ENCODE peak calls at places on chromosomes 13 and 19, in ten cellular contexts. G, L, J, T, A, Z, C, I, S and Y are unnamed samples. For H3K4me1 and H3K27me3, the result is how much of the 10 kb centered on the place peaks cover.

GRCh38 chr19:55426042-55426441 is 17.1 kb downstream of the SHISA7 start:
- DNase-seq in G (no peak), L (no peak), J (no peak), T (no peak), A (no peak), Z (no peak), C (no peak), I (no peak), S (no peak), Y (no peak)

GRCh38 chr19:16944626-16945363 is 56.0 kb downstream of the F2RL3 start:
- DNase-seq in G (no peak), L (no peak), J (no peak), T (no peak), A (no peak), Z (no peak), C (no peak), I (no peak), S (no peak), Y (no peak)

GRCh38 chr13:44171151-44171550 is 202.5 kb upstream of the SERP2 start:
- DNase-seq in G (no peak), L (no peak), J (no peak), T (no peak), A (no peak), Z (no peak), C (no peak), I (peak), S (no peak), Y (no peak)

GRCh38 chr13:25276748-25277147 is 10.5 kb downstream of the MTMR6 start:
- DNase-seq in G (peak), L (no peak), J (no peak), T (peak), A (no peak), Z (no peak), C (peak), I (no peak), S (no peak), Y (no peak)

GRCh38 chr19:11984986-11985385 is 20.1 kb downstream of the ZNF763 start:
- DNase-seq in G (no peak), L (no peak), J (no peak), T (no peak), A (no peak), Z (no peak), C (no peak), I (no peak), S (no peak), Y (no peak)

GRCh38 chr13:40170091-40170490 is 496.4 kb downstream of the FOXO1 start:
- DNase-seq in G (no peak), L (no peak), J (no peak), T (no peak), A (no peak), Z (no peak), C (no peak), I (no peak), S (no peak), Y (no peak)

GRCh38 chr13:75637101-75637774 is 1.1 kb downstream of the LMO7 start:
- DNase-seq in G (peak), L (no peak), J (no peak), T (no peak), A (no peak), Z (no peak), C (no peak), I (no peak), S (no peak), Y (no peak)

GRCh38 chr13:24284876-24285275 is 24.5 kb upstream of the C1QTNF9 start:
- DNase-seq in G (no peak), L (no peak), J (no peak), T (no peak), A (no peak), Z (peak), C (no peak), I (no peak), S (no peak), Y (no peak)

GRCh38 chr19:31274266-31274963 is 74.8 kb downstream of the TSHZ3 start:
- DNase-seq in G (no peak), L (no peak), J (no peak), T (no peak), A (no peak), Z (no peak), C (no peak), I (no peak), S (no peak), Y (no peak)

GRCh38 chr13:75838366-75839017 is 202.4 kb downstream of the LMO7 start:
- DNase-seq in G (no peak), L (no peak), J (no peak), T (no peak), A (no peak), Z (no peak), C (no peak), I (no peak), S (no peak), Y (no peak)

GRCh38 chr13:27440408-27440807 is 10.0 kb downstream of the MTIF3 start:
- DNase-seq in G (no peak), L (no peak), J (no peak), T (no peak), A (no peak), Z (no peak), C (no peak), I (no peak), S (no peak), Y (no peak)

GRCh38 chr13:45219123-45219891 is 18.5 kb upstream of the KCTD4 start:
- DNase-seq in G (no peak), L (no peak), J (no peak), T (peak), A (no peak), Z (no peak), C (no peak), I (no peak), S (no peak), Y (no peak)

GRCh38 chr19:719081-719512 is 10.4 kb downstream of the PALM start:
- DNase-seq in G (peak), L (peak), J (no peak), T (no peak), A (peak), Z (no peak), C (no peak), I (no peak), S (no peak), Y (peak)

GRCh38 chr19:38290631-38291147 is 13.4 kb upstream of the C19orf33 start:
- DNase-seq in G (peak), L (no peak), J (no peak), T (peak), A (no peak), Z (peak), C (peak), I (peak), S (peak), Y (no peak)

GRCh38 chr13:99303863-99304521 is 3.2 kb downstream of the GPR183 start:
- DNase-seq in G (no peak), L (no peak), J (no peak), T (no peak), A (no peak), Z (no peak), C (no peak), I (no peak), S (peak), Y (peak)

GRCh38 chr13:27783111-27783510 is 9.2 kb upstream of the GSX1 start:
- DNase-seq in G (peak), L (no peak), J (no peak), T (peak), A (no peak), Z (no peak), C (peak), I (no peak), S (no peak), Y (peak)

GRCh38 chr13:43905435-43906031 is 25.8 kb downstream of the LACC1 start:
- DNase-seq in G (peak), L (no peak), J (no peak), T (peak), A (peak), Z (peak), C (peak), I (no peak), S (no peak), Y (no peak)

GRCh38 chr19:12913011-12913561 is 6.0 kb downstream of the SYCE2 start:
- DNase-seq in G (peak), L (peak), J (no peak), T (peak), A (peak), Z (peak), C (peak), I (no peak), S (peak), Y (peak)

GRCh38 chr19:44304659-44305193 is at the start of gene ZNF235:
- DNase-seq in G (peak), L (peak), J (peak), T (peak), A (peak), Z (peak), C (peak), I (peak), S (peak), Y (peak)

GRCh38 chr13:98233127-98233526 is 56.1 kb upstream of the RNF113B start:
- DNase-seq in G (no peak), L (no peak), J (no peak), T (no peak), A (no peak), Z (no peak), C (no peak), I (no peak), S (no peak), Y (no peak)

GRCh38 chr13:80339841-80340642 is 884 bp downstream of the SPRY2 start:
- DNase-seq in G (peak), L (peak), J (no peak), T (peak), A (peak), Z (peak), C (peak), I (peak), S (peak), Y (peak)

GRCh38 chr13:36553501-36553900 is 120.3 kb upstream of the SERTM1 start:
- DNase-seq in G (no peak), L (no peak), J (no peak), T (no peak), A (no peak), Z (no peak), C (no peak), I (no peak), S (no peak), Y (no peak)

GRCh38 chr19:13195678-13196077 is 45.5 kb downstream of the IER2 start:
- DNase-seq in G (no peak), L (no peak), J (no peak), T (no peak), A (no peak), Z (peak), C (no peak), I (peak), S (no peak), Y (no peak)

GRCh38 chr13:78593129-78593528 is 10.2 kb downstream of the POU4F1 start:
- DNase-seq in G (no peak), L (no peak), J (no peak), T (no peak), A (no peak), Z (no peak), C (no peak), I (no peak), S (no peak), Y (no peak)

GRCh38 chr19:10544242-10544752 is 593 bp downstream of the ATG4D start:
- DNase-seq in G (no peak), L (peak), J (no peak), T (no peak), A (no peak), Z (peak), C (no peak), I (peak), S (peak), Y (peak)

GRCh38 chr19:461664-462551 is 1.1 kb upstream of the SHC2 start:
- DNase-seq in G (no peak), L (no peak), J (no peak), T (peak), A (peak), Z (peak), C (no peak), I (no peak), S (peak), Y (peak)

GRCh38 chr19:35671818-35672217 is 5.5 kb downstream of the UPK1A start:
- DNase-seq in G (no peak), L (no peak), J (no peak), T (no peak), A (no peak), Z (no peak), C (no peak), I (no peak), S (no peak), Y (no peak)

GRCh38 chr13:111893607-111894443 is 173.1 kb upstream of the SOX1 start:
- DNase-seq in G (no peak), L (no peak), J (no peak), T (no peak), A (no peak), Z (no peak), C (no peak), I (no peak), S (no peak), Y (no peak)

GRCh38 chr13:97346561-97347254 is 87.3 kb upstream of the RAP2A start:
- DNase-seq in G (no peak), L (no peak), J (no peak), T (no peak), A (no peak), Z (no peak), C (no peak), I (no peak), S (peak), Y (no peak)

GRCh38 chr19:582497-583197 is 7.0 kb upstream of the HCN2 start:
- DNase-seq in G (peak), L (no peak), J (no peak), T (no peak), A (no peak), Z (no peak), C (peak), I (no peak), S (peak), Y (peak)

GRCh38 chr19:42191855-42192254 is 25.6 kb downstream of the DEDD2 start:
- DNase-seq in G (peak), L (no peak), J (no peak), T (peak), A (no peak), Z (no peak), C (peak), I (peak), S (no peak), Y (no peak)

GRCh38 chr13:111204438-111205177 is 89.5 kb downstream of the ARHGEF7 start:
- DNase-seq in G (peak), L (peak), J (no peak), T (no peak), A (peak), Z (peak), C (peak), I (peak), S (no peak), Y (no peak)

GRCh38 chr19:52898101-52898500 is 666 bp upstream of the ZNF320 start:
- DNase-seq in G (no peak), L (peak), J (no peak), T (no peak), A (no peak), Z (peak), C (no peak), I (no peak), S (no peak), Y (no peak)

GRCh38 chr13:97901716-97902115 is 51.8 kb upstream of the IPO5 start:
- DNase-seq in G (no peak), L (no peak), J (no peak), T (no peak), A (no peak), Z (no peak), C (no peak), I (no peak), S (no peak), Y (no peak)

GRCh38 chr13:52348983-52349780 is 56.8 kb downstream of the THSD1 start:
- DNase-seq in G (peak), L (no peak), J (no peak), T (peak), A (no peak), Z (no peak), C (peak), I (no peak), S (no peak), Y (no peak)

GRCh38 chr13:100983111-100983510 is 308.5 kb upstream of the TMTC4 start:
- DNase-seq in G (no peak), L (no peak), J (no peak), T (no peak), A (no peak), Z (no peak), C (no peak), I (no peak), S (no peak), Y (no peak)

GRCh38 chr13:100986571-100986970 is 312.0 kb upstream of the TMTC4 start:
- DNase-seq in G (no peak), L (no peak), J (no peak), T (no peak), A (no peak), Z (no peak), C (no peak), I (no peak), S (no peak), Y (no peak)

GRCh38 chr13:100989424-100989823 is 314.8 kb upstream of the TMTC4 start:
- DNase-seq in G (no peak), L (no peak), J (no peak), T (no peak), A (no peak), Z (no peak), C (no peak), I (no peak), S (no peak), Y (no peak)

GRCh38 chr13:100984349-100984748 is 309.8 kb upstream of the TMTC4 start:
- DNase-seq in G (no peak), L (no peak), J (no peak), T (no peak), A (no peak), Z (no peak), C (no peak), I (no peak), S (no peak), Y (no peak)

GRCh38 chr13:100987993-100988392 is 313.4 kb upstream of the TMTC4 start:
- DNase-seq in G (no peak), L (no peak), J (no peak), T (peak), A (no peak), Z (no peak), C (peak), I (no peak), S (no peak), Y (no peak)
- TF ChIP-seq CTCF in G (peak), L (no peak), J (no peak), T (peak), A (no peak), Z (no peak), C (peak), I (no peak), S (no peak), Y (no peak)

DNA sequence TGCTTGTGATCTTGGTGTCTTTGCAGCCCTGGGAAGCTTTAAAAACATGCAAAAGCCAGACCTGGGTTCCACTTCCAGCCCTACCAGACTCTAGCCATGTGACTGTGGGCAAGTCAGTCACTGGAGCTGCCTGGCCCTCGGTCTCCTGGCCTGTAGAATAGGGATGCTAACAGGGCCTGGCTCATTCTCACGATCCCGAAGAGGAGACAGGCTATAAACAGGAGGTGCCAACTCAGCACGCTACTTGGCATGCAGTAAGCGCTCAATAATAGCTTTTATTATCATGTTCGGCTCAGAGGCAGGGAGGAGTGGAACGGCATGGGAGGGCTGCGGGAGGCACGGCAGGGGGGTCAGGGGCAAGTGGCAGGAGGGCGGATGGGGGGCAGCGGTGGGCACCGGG is 1.7 kb downstream of the CTXN1 start:
- DNase-seq in G (no peak), L (no peak), J (no peak), T (no peak), A (no peak), Z (no peak), C (no peak), I (no peak), S (no peak), Y (no peak)
- H3K4me1 ChIP-seq in G (under half), L (under half), J (half or more), T (under half), A (under half), Z (under half), C (under half), I (under half), S (under half), Y (half or more)

DNA sequence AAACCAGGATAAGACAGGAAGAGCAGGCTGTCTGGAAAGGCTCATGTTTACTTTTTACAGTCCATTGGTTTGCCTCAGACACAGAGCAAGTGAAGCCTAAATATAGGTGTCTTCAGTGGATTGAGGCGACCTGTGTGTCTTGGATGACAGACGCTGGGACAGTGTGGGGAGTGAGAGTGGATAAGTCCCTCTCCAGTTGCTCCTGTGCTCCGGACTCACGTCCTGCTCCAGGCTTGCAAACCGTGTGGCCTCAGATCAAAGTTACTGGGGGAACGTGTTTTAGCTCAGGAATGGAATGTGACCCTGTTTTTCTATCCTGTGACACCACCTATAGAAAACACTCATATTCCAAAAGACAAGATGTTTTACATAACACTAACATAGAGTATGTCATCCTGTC is 465.7 kb downstream of the MYO16 start:
- DNase-seq in G (no peak), L (no peak), J (no peak), T (no peak), A (no peak), Z (no peak), C (no peak), I (no peak), S (no peak), Y (no peak)
- H3K27me3 ChIP-seq in G (under half), L (under half), J (under half), T (under half), A (under half), Z (under half), C (under half), I (under half), S (under half), Y (under half)

GRCh38 chr19:2546128-2547032 is 70.5 kb downstream of the GADD45B start:
- DNase-seq in G (peak), L (peak), J (peak), T (no peak), A (peak), Z (no peak), C (no peak), I (peak), S (peak), Y (peak)

GRCh38 chr19:2544576-2545415 is 68.9 kb downstream of the GADD45B start:
- DNase-seq in G (no peak), L (peak), J (no peak), T (no peak), A (no peak), Z (no peak), C (no peak), I (no peak), S (peak), Y (no peak)

GRCh38 chr19:2540646-2541454 is 64.9 kb downstream of the GADD45B start:
- DNase-seq in G (peak), L (peak), J (no peak), T (peak), A (peak), Z (peak), C (peak), I (peak), S (peak), Y (peak)

GRCh38 chr19:2542341-2543069 is 66.6 kb downstream of the GADD45B start:
- DNase-seq in G (peak), L (no peak), J (no peak), T (no peak), A (no peak), Z (no peak), C (peak), I (no peak), S (peak), Y (peak)

DNA sequence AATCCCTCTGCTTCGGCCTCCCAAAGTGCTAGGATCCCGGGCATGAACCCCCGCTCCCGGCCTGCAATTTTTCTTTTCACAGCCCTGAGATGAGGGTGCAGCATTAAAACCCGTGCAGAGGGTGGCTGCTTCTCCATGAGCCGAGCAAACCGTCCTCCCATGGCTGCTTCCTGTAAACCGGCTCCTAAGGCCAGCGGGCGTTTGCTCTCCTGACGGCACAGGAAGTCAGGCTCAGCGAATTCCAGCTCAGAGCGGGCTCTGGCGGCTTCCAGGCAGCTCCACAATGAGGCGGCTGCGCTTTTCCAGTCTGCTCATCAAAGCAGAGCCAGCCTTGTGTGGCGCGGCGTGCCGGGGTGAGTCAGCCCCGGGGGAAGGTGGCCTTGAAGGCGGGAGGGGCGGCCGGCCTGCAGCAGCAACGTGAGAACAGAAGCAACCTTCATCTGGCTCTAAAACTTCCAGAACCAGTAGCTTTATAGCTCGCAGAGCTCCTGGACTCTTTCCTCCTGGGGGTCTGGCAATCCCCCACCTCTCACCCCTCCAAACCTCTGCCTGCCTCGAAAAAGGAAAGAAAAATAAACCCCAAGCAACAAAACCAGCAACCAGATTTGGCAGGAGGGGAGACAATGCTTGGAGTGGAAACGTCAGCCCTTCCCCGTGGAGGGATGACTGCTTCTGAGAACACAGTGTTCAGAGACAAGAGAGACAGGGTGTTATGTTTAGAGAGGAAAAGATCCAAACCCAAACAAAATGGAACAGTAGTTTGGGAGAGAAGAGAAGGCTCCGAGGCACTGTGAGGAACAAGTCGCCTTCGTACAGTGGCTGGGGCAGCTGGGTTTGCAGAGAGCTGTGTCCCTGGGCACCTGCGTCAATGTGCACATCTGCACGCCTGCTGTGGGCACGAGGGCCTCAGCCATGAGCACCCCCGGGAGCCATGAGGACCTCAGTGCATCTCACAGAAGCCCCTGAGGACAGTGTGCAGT is 67.8 kb downstream of the GADD45B start:
- DNase-seq in G (peak), L (peak), J (peak), T (peak), A (peak), Z (peak), C (peak), I (peak), S (peak), Y (peak)
- TF ChIP-seq CTCF in G (no peak), L (peak), J (peak), T (peak), A (peak), Z (no peak), C (peak), I (no peak), S (no peak), Y (no peak)